ENCODE peak calls at places on chromosomes 5 and 9, in seven cellular contexts. K is fibroblast of pulmonary artery, A is endothelial cell, D is H1, C is foreskin fibroblast, J is BJ, U is kidney. E is an unnamed sample.

GRCh38 chr5:135355182-135355581 is 43.8 kb downstream of the MACROH2A1 start:
- DNase-seq in K (no peak), A (no peak), D (no peak), C (peak), J (no peak), U (no peak), E (no peak)

GRCh38 chr5:156892223-156892622 is 42.1 kb downstream of the PPP1R2B start:
- DNase-seq in K (no peak), A (no peak), D (no peak), C (no peak), J (no peak), U (no peak), E (no peak)

GRCh38 chr9:8205580-8205979 is 406.0 kb upstream of the DMAC1 start:
- DNase-seq in K (no peak), A (no peak), D (no peak), C (peak), J (no peak), U (no peak), E (no peak)

GRCh38 chr5:76403963-76404693 is 1.0 kb downstream of the IQGAP2 start:
- DNase-seq in K (peak), A (peak), D (peak), C (peak), J (no peak), U (peak), E (peak)

GRCh38 chr5:172713809-172714490 is 57.0 kb downstream of the DUSP1 start:
- DNase-seq in K (no peak), A (no peak), D (no peak), C (no peak), J (no peak), U (peak), E (no peak)

GRCh38 chr5:157253547-157253946 is 12.4 kb upstream of the CYFIP2 start:
- DNase-seq in K (peak), A (peak), D (peak), C (peak), J (peak), U (no peak), E (peak)

GRCh38 chr5:52657231-52657645 is 130.5 kb upstream of the ITGA1 start:
- DNase-seq in K (peak), A (no peak), D (no peak), C (peak), J (no peak), U (no peak), E (peak)

GRCh38 chr5:1243487-1244152 is 18.4 kb downstream of the SLC6A18 start:
- DNase-seq in K (no peak), A (peak), D (no peak), C (no peak), J (no peak), U (no peak), E (no peak)

DNA sequence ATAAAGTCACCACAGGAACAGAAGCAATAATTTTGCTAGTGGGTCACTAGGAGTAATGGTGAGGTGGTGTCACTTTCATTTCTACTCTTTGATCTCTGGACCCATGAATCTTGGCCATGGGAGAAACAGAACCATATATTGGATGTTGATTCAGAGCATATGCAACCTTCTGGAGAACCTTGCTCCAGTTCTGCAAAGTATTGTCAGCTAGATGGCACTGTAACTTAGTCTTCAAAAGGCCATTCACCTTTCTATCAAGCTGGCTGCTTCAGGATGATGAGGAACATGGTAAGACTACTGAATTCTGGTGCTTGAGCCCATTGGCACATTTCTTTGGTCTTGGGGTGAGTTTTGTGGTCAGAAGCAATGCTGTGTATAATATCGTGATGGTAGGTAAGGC is 129.1 kb upstream of the FBN2 start:
- DNase-seq in K (no peak), A (no peak), D (no peak), C (no peak), J (no peak), U (no peak), E (no peak)
- TF ChIP-seq CTCF in K (peak), A (no peak), D (peak), C (peak), J (no peak), U (no peak), E (no peak)

DNA sequence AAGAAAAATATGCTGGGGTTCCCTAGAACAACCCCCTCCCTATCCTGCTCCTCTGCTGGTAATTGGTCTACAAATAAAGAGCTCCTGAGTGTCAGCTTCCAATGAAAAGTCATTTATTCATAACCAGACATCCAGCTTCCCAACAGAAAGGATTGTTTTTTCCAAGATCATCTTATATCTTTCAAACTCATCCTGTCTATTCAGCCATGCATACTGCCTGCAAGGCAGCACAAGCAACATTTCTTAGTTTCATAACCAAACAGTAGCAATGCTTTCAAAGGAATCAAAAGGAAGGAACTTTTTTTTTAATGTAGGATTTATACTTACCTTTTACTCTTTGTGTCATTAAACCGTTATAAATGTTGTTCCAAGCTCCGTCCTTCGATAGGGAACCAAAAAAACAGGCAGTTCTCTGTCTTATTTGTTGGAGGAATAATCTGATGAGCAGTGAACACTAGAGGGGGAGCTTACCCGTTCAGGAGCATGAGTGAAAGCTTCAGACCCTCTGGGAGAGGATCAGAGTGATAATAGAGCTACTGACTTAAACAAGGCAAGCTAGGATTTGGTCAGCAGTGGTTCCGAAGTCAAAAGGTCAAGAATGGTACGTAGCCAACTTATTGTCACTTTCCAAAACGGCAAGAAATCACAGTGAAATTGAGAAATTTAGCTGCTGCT is 893.1 kb downstream of the NR2F1-AS1 start:
- DNase-seq in K (peak), A (no peak), D (no peak), C (peak), J (no peak), U (no peak), E (no peak)
- TF ChIP-seq CTCF in K (peak), A (no peak), D (peak), C (peak), J (peak), U (peak), E (no peak)

GRCh38 chr5:165459232-165459631 is 1953.8 kb downstream of the MAT2B start:
- DNase-seq in K (no peak), A (no peak), D (no peak), C (no peak), J (no peak), U (no peak), E (no peak)

GRCh38 chr5:165460911-165461310 is 1955.5 kb downstream of the MAT2B start:
- DNase-seq in K (no peak), A (no peak), D (no peak), C (no peak), J (no peak), U (no peak), E (no peak)

DNA sequence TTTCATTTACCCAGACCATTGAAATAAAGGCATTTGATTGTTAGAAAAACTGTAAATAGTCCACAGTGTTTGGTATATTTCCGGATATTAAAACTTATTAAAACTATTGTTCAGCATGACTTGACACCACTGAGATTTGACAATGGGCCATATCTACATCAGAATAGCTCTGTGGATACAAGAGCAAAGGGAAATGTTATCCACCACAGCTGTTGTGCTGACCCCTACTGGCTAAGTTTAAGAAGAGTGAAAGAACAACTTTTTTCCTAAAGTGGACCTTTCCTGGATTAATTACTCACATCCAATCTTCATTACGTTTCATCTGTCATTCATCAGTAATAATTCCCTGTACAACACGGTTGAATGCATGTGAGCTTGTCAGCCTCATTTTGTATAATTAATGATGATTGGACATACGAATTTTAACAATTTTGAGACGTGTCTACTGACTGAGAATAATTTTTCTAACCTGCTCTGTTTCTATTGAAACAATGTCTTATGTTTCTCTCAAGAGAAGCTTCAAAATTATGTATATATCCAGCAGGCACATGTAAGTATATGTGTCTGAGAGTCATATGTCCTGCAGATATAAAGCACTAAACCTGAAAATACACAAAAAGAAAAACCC is 1952.5 kb downstream of the MAT2B start:
- DNase-seq in K (peak), A (peak), D (no peak), C (no peak), J (no peak), U (no peak), E (no peak)
- TF ChIP-seq CTCF in K (peak), A (peak), D (peak), C (peak), J (no peak), U (peak), E (no peak)

DNA sequence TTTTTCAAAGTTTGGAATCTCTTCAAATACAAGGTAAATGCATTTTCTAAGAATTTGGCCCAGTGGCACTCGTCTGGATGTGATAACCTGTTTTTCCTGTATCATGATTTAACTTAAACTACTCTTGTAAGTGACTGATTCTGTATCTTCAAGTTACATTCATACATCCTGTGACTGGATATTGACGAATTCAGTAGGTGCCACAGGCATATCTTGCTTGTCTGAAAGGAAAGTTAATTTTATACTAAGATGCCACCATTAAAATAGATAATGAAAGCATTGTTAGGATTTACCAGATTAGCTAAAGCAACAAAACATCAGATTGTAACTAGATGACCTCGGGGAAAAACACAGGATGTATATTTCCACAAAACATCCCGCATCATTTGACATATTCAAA is 175.3 kb upstream of the ZNF608 start:
- DNase-seq in K (no peak), A (no peak), D (no peak), C (no peak), J (no peak), U (no peak), E (no peak)
- TF ChIP-seq CTCF in K (no peak), A (no peak), D (no peak), C (no peak), J (no peak), U (no peak), E (no peak)

DNA sequence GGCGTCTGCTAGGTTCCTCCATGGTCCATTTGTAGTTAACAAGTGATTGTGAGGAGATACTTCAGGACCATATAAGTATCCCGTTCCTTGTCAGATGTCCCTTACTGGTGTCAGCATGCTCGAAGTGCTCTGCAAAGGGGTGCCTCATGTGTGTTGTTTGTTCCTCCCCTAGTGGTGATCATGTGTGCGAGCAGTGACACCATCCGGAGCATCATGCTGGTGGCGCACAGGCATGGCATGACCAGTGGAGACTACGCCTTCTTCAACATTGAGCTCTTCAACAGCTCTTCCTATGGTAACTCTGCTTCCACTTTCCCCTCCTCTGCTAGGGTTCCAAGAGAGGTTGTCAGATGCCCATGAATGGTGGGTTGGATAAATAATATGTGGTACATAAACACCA is 13.4 kb downstream of the NPR3 start:
- DNase-seq in K (no peak), A (no peak), D (no peak), C (no peak), J (no peak), U (no peak), E (no peak)
- TF ChIP-seq CTCF in K (no peak), A (no peak), D (peak), C (no peak), J (no peak), U (no peak), E (no peak)